ENCODE peak calls at places on chromosome 12, in ten cellular contexts. Y is glomerular endothelial cell; X is stimulated activated CD4-positive, alpha-beta T cell treated with anti-CD3 and anti-CD28 coated beads, Interleukin-15, amount 100 ng/mL, for 48 hours; Z is tibial artery; S is H9; W is stimulated activated CD8-positive, alpha-beta memory T cell treated with anti-CD3 and anti-CD28 coated beads, Interleukin-7, amount 100 ng/mL, for 1 hour; J is Karpas-422; P is left ventricle myocardium inferior; R is NCI-H345; G is T follicular helper cell. T is an unnamed sample.

GRCh38 chr12:131015581-131016337 is 62.1 kb downstream of the ADGRD1 start:
- DNase-seq in X (no peak), G (no peak), W (no peak), R (no peak), Z (no peak), J (no peak), S (no peak), Y (no peak), P (no peak), T (no peak)

GRCh38 chr12:132439333-132439904 is 50.5 kb upstream of the FBRSL1 start:
- DNase-seq in G (no peak), X (no peak), Z (no peak), Y (no peak), P (no peak), R (no peak), S (no peak), J (no peak), W (no peak), T (no peak)

GRCh38 chr12:93415723-93416464 is 25.9 kb downstream of the UBE2N start:
- DNase-seq in Z (no peak), P (no peak), W (no peak), J (no peak), G (no peak), S (no peak), Y (no peak), R (no peak), X (no peak), T (no peak)

GRCh38 chr12:49451468-49452259 is 84.4 kb downstream of the SPATS2 start:
- DNase-seq in P (no peak), W (no peak), S (no peak), G (no peak), Y (no peak), J (no peak), R (no peak), Z (no peak), X (no peak), T (no peak)

GRCh38 chr12:8823565-8824300 is 1.3 kb downstream of the A2ML1 start:
- DNase-seq in Y (no peak), S (peak; percentile 92), J (peak; percentile 55), X (no peak), Z (no peak), W (no peak), G (no peak), R (no peak), P (no peak), T (peak; percentile 94)

GRCh38 chr12:71591601-71592000 is 72.0 kb downstream of the ZFC3H1 start:
- DNase-seq in J (no peak), S (peak; percentile 74), P (no peak), R (no peak), W (no peak), Z (no peak), Y (no peak), G (no peak), X (no peak), T (peak; percentile 85)

GRCh38 chr12:52513736-52514135 is 6.5 kb downstream of the KRT5 start:
- DNase-seq in X (no peak), W (no peak), G (no peak), S (no peak), R (no peak), Z (no peak), Y (no peak), J (no peak), P (no peak), T (no peak)

GRCh38 chr12:41944241-41944640 is 200.4 kb downstream of the GXYLT1 start:
- DNase-seq in J (no peak), G (no peak), Z (no peak), Y (no peak), X (no peak), S (no peak), R (no peak), W (no peak), P (no peak), T (no peak)

GRCh38 chr12:11702959-11703358 is 53.5 kb downstream of the ETV6 start:
- DNase-seq in S (no peak), J (no peak), W (no peak), Z (no peak), R (no peak), Y (no peak), X (no peak), G (no peak), P (no peak), T (no peak)

GRCh38 chr12:52433501-52434095 is 573 bp downstream of the KRT75 start:
- DNase-seq in S (peak; percentile 20), R (no peak), W (no peak), X (no peak), Y (no peak), Z (no peak), P (no peak), G (no peak), J (no peak), T (peak; percentile 41)

GRCh38 chr12:112418248-112418595 is 525 bp upstream of the PTPN11 start:
- DNase-seq in R (no peak), X (no peak), Z (no peak), S (no peak), Y (no peak), W (no peak), G (no peak), J (no peak), P (no peak), T (no peak)

GRCh38 chr12:57813971-57814771 is 4.4 kb downstream of the AVIL start:
- DNase-seq in P (no peak), S (peak; percentile 27), X (no peak), R (no peak), Y (no peak), W (no peak), Z (peak; percentile 72), J (no peak), G (no peak), T (peak; percentile 59)

GRCh38 chr12:117097159-117097558 is 2.1 kb downstream of the TESC start:
- DNase-seq in Y (no peak), Z (no peak), J (no peak), S (no peak), W (no peak), P (no peak), R (peak; percentile 46), X (no peak), G (no peak), T (no peak)

GRCh38 chr12:71955946-71956345 is 17.3 kb downstream of the TPH2 start:
- DNase-seq in Z (no peak), W (no peak), X (no peak), Y (no peak), G (no peak), J (no peak), S (no peak), R (no peak), P (no peak), T (no peak)

GRCh38 chr12:6716874-6717437 is 6.9 kb upstream of the COPS7A start:
- DNase-seq in X (no peak), Z (no peak), G (no peak), W (no peak), P (no peak), S (no peak), J (no peak), R (no peak), Y (no peak), T (no peak)

GRCh38 chr12:113348849-113349536 is 9.4 kb upstream of the PLBD2 start:
- DNase-seq in X (no peak), J (no peak), W (no peak), G (no peak), S (peak; percentile 74), R (no peak), P (no peak), Z (no peak), Y (no peak), T (peak; percentile 81)

GRCh38 chr12:124408822-124409517 is 114.1 kb downstream of the RFLNA start:
- DNase-seq in Y (no peak), W (no peak), Z (no peak), X (no peak), R (no peak), S (no peak), P (no peak), J (no peak), G (no peak), T (no peak)

GRCh38 chr12:1533205-1533601 is 61.2 kb downstream of the FBXL14 start:
- DNase-seq in W (no peak), S (peak; percentile 17), Z (no peak), P (no peak), R (no peak), Y (no peak), G (no peak), J (peak; percentile 79), X (no peak), T (no peak)

T was measured in endodermal cell.